ENCODE peak calls at places on chromosomes 11 and 22, in six cellular contexts. C, Y, D, M, U and H are unnamed samples.

GRCh38 chr11:11966354-11966741 is 42.1 kb downstream of the DKK3 start:
- DNase-seq in C (no peak), Y (no peak), D (no peak), M (no peak), U (peak), H (no peak)

GRCh38 chr11:19607656-19608360 is 104.8 kb upstream of the NAV2 start:
- DNase-seq in C (peak), Y (no peak), D (no peak), M (no peak), U (no peak), H (no peak)

GRCh38 chr11:43504316-43504950 is 145.7 kb downstream of the TTC17 start:
- DNase-seq in C (peak), Y (no peak), D (peak), M (peak), U (peak), H (peak)

GRCh38 chr11:87356428-87356827 is 318.7 kb downstream of the TMEM135 start:
- DNase-seq in C (no peak), Y (no peak), D (no peak), M (no peak), U (no peak), H (no peak)

GRCh38 chr22:33513388-33514336 is 406.6 kb downstream of the LARGE1 start:
- DNase-seq in C (peak), Y (no peak), D (no peak), M (no peak), U (no peak), H (no peak)

GRCh38 chr11:29227816-29228215 is 789.0 kb downstream of the KCNA4 start:
- DNase-seq in C (peak), Y (no peak), D (no peak), M (no peak), U (no peak), H (no peak)

GRCh38 chr11:26350002-26350401 is 18.1 kb downstream of the ANO3 start:
- DNase-seq in C (no peak), Y (no peak), D (no peak), M (no peak), U (no peak), H (no peak)

GRCh38 chr22:35452351-35452781 is 52.4 kb downstream of the MCM5 start:
- DNase-seq in C (no peak), Y (peak), D (no peak), M (no peak), U (no peak), H (no peak)

GRCh38 chr11:64122411-64123101 is 43.4 kb downstream of the MACROD1 start:
- DNase-seq in C (no peak), Y (no peak), D (no peak), M (no peak), U (no peak), H (no peak)

GRCh38 chr11:108241370-108242037 is 18.6 kb downstream of the ATM start:
- DNase-seq in C (no peak), Y (no peak), D (no peak), M (no peak), U (no peak), H (no peak)

GRCh38 chr11:112625816-112626215 is 335.4 kb upstream of the NCAM1 start:
- DNase-seq in C (no peak), Y (no peak), D (no peak), M (peak), U (no peak), H (no peak)

GRCh38 chr22:24947881-24948280 is 1.4 kb upstream of the LHFPL7 start:
- DNase-seq in C (no peak), Y (no peak), D (no peak), M (no peak), U (no peak), H (no peak)

GRCh38 chr11:477042-477715 is 27.1 kb downstream of the PTDSS2 start:
- DNase-seq in C (peak), Y (no peak), D (no peak), M (no peak), U (no peak), H (peak)

GRCh38 chr22:48254311-48254873 is 1491.9 kb downstream of the TBC1D22A start:
- DNase-seq in C (no peak), Y (no peak), D (no peak), M (no peak), U (no peak), H (no peak)

GRCh38 chr11:41039592-41039991 is 419.9 kb downstream of the LRRC4C start:
- DNase-seq in C (no peak), Y (no peak), D (no peak), M (no peak), U (no peak), H (no peak)

GRCh38 chr22:38943181-38943580 is 14.2 kb upstream of the APOBEC3A start:
- DNase-seq in C (no peak), Y (no peak), D (no peak), M (no peak), U (no peak), H (no peak)

GRCh38 chr11:75233688-75234295 is 6.8 kb upstream of the TPBGL start:
- DNase-seq in C (peak), Y (no peak), D (peak), M (peak), U (no peak), H (peak)

GRCh38 chr11:110093407-110094297 is 460 bp downstream of the ZC3H12C start:
- DNase-seq in C (peak), Y (peak), D (peak), M (peak), U (peak), H (peak)

GRCh38 chr11:68032997-68033707 is 2.7 kb downstream of the NDUFS8 start:
- DNase-seq in C (no peak), Y (no peak), D (no peak), M (no peak), U (no peak), H (no peak)

GRCh38 chr11:726278-726915 is 20.4 kb downstream of the EPS8L2 start:
- DNase-seq in C (peak), Y (peak), D (peak), M (peak), U (peak), H (peak)

GRCh38 chr11:33410086-33410765 is 153.0 kb downstream of the HIPK3 start:
- DNase-seq in C (no peak), Y (no peak), D (no peak), M (no peak), U (no peak), H (no peak)

GRCh38 chr11:13277719-13278619 is at the start of gene BMAL1:
- DNase-seq in C (no peak), Y (peak), D (peak), M (peak), U (peak), H (no peak)

GRCh38 chr22:19765477-19766234 is 5.1 kb downstream of the TBX1 start:
- DNase-seq in C (no peak), Y (no peak), D (peak), M (no peak), U (no peak), H (no peak)

GRCh38 chr11:66725646-66726045 is 3.4 kb downstream of the SPTBN2 start:
- DNase-seq in C (peak), Y (no peak), D (no peak), M (no peak), U (no peak), H (peak)

GRCh38 chr22:20135265-20135664 is 3.7 kb downstream of the ZDHHC8 start:
- DNase-seq in C (no peak), Y (no peak), D (no peak), M (no peak), U (no peak), H (no peak)

GRCh38 chr11:9692696-9693095 is 28.8 kb downstream of the SWAP70 start:
- DNase-seq in C (no peak), Y (no peak), D (no peak), M (no peak), U (no peak), H (no peak)

GRCh38 chr11:74462631-74463030 is 4.7 kb downstream of the KCNE3 start:
- DNase-seq in C (no peak), Y (no peak), D (no peak), M (no peak), U (no peak), H (no peak)

GRCh38 chr11:72040497-72041363 is 39.6 kb downstream of the NUMA1 start:
- DNase-seq in C (peak), Y (peak), D (peak), M (peak), U (peak), H (peak)

GRCh38 chr22:35622132-35622913 is 5.2 kb upstream of the MB start:
- DNase-seq in C (no peak), Y (peak), D (peak), M (peak), U (no peak), H (peak)

DNA sequence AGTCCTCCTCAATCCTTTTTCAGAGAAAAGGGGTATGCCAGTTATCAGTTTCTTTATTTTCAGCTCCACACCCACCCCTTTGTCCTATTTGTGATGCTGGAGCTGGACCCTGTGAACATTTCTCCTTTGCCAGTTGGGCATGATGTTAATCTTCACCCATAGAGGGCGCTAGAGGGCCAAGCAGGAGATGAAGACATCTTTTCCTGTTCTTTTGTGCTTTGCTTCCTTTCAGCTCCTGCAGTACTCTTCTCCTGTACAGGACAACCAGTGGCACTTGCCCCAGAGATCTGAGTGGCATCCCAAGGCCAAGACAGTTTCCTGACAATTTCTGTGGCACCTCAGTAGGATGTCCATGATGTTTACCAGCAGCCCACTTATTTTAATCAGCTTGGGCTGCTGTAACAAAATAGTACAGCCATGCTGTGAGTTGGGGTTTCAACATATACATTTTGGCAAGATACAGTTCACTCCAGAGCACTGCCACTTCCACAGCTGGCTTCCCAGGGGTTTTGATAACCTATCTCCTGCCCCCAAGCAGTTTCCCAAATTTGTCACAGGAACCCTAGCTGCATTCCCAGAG is 4.6 kb downstream of the SAA2 start:
- DNase-seq in C (peak), Y (no peak), D (peak), M (peak), U (peak), H (peak)
- TF ChIP-seq CTCF in C (peak), Y (peak), D (peak), M (peak), U (peak), H (peak)

DNA sequence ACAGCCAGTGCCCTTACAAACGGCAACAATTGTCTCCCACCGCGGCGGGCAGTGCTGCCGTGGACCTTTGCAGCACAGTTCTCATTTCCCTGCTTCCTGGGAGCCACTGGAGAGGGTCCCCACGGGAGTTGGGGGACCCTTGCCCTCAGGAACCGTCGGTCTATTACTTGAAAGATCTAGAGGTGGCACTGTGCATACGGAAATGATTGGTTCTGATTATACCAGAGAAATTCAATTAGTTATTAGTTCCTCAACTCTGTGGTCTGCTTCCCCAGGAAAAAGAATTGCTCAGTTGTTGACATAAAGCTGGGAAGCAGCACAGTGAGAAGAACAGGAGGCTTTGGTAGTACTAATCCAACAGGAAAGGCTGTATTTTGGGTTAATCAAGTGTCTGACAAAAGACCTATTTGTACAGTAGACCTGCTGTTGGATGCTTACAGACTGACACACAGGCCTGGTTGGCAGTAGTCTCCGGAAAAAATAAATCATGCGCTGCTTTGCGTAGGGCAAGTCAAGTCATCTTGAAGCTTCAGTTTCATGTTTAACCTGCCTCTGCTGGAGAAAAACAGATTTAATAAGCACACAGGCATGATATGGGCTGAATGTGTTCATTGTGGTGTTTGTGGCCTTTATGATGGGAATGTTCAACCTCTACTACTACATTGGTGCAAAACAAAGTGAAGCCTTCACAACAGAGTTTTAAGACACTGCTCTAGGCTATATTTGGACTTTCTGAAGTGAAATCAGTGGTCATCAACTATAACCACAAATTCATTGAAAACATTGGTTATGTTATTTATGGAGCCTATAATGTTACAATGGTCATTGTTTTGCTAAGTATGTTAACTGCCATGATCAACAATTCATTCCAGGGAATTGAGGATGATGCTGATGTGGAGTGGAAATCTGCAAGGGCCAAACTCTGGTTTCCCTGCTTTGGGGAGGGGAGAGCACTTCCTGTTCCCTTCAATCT is 54.6 kb upstream of the SC5D start:
- DNase-seq in C (peak), Y (no peak), D (no peak), M (no peak), U (no peak), H (no peak)
- TF ChIP-seq CTCF in C (no peak), Y (no peak), D (no peak), M (no peak), U (no peak), H (no peak)

DNA sequence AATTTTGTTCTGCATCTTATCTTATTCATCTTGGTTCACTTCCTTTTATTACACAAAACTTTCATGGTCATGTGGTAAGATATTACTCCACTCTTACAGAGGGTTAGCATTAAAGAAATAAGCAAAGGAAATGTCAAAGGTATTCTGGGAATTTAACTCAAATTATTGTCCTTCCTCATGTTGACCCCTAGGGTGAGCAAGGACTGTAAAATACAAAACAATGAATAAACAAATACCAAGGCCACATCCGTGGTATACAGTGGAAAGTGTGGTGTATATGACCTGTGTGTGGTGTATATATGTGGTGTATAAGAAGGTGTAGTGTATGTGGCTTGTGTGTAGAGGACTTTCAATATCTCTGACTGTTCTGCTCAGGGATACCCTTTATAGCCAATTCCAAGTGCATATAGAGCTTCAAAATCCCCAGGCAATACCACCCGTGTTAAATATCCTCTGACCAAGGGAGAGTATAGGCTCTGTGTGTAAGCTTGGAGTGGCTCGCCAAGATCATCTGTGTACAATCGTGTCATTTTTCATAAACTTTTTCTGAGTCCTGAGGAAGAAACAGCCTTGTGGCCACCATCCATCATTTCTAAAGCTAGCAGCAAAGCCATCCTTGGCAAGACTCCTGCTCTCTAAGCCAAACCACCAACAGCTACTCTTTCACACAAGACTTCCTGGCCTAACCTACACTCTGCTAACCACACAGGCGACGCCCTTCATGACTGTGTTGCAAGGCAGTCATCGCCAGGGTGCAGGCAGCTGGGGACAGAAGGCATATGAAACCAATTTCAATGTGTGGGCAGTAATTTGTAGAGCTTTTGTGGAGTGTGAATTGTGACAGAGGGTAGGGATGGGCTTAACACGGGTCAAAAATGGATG is 548.0 kb downstream of the ETS1 start:
- DNase-seq in C (peak), Y (peak), D (no peak), M (peak), U (no peak), H (no peak)
- TF ChIP-seq CTCF in C (no peak), Y (no peak), D (no peak), M (no peak), U (no peak), H (no peak)

DNA sequence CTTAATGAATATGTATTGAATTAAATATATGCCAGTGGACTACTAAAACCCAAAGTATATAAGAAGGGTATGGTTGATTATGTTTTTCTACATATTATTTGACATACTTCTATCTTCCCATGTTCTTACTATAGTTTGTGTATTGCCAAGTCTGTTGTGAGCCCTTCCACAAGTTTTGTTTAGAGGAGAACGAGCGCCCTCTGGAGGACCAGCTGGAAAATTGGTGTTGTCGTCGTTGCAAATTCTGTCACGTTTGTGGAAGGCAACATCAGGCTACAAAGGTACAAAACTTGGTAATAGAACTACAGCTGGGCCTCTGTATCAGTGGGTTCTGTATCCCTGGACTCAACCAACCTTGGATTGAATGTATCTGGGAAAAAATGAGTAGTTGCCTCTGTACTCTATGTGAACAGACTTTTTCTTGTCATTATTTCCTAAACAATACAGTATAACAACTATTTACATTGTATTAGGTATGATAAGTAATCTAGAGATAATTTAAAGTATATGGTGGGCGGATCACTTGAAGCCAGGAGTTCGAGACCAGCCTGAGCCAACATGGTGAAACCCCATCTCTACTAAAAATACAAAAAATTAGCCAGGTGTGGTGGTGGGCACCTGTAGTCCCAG is 38.7 kb upstream of the TTC36 start:
- DNase-seq in C (peak), Y (peak), D (peak), M (peak), U (peak), H (peak)
- TF ChIP-seq CTCF in C (peak), Y (peak), D (peak), M (peak), U (peak), H (peak)

DNA sequence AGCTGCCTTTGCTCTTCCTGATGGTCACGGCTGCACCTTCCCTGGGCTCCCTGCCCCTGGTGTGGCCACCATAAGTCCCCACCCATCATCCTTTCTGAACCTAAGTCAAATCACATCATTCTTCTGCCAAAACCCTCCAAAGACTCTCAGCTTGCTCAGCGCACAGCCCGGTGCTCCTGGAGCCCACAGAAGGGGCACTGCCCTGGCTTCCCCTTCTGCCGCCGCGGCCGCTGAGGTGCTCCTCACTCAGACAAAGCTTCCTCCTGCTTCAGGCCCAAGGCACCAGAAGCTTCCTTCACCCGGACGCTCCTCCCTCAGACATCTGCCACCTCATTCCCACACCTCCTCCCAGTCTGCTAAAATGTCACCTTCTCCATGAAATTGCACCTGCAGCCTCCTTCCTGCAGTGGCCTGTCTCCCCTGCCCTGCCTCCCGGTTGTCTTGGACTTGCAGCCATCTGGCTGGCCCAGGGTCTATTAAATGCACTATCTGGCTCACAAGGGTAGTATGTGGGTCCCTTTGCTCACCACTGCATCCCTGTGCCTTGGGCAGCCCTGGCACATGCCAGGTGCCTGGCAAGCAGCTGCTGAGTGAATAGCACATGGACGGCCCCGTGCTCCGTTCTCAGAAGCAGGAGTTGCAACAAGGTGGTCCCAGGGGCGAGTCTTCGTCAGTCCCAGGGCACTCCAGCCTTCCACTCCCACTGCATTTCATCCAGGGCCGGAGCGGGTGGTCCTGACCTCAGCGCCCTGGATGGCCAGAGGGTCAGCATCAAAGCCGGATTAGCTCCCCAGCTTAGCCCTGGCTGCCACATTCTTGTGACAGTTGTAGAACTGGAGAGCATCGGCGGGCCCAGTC is 108.1 kb downstream of the WNT7B start:
- DNase-seq in C (no peak), Y (peak), D (no peak), M (no peak), U (no peak), H (no peak)
- TF ChIP-seq CTCF in C (no peak), Y (no peak), D (no peak), M (no peak), U (no peak), H (no peak)